ENCODE peak calls at places on chromosomes 1 and 21, in eight cellular contexts. H is CD8-positive, alpha-beta T cell; Y is suprapubic skin; W is endothelial cell; Z is mammary epithelial cell; B is ovary; T is stomach; F is AG10803. P is an unnamed sample.

GRCh38 chr1:27068922-27069321 is 56.3 kb upstream of the TENT5B start:
- DNase-seq in T (no peak), H (no peak), W (no peak), B (no peak), F (no peak), Y (no peak), Z (no peak), P (no peak)

GRCh38 chr1:36160949-36161485 is 5.1 kb downstream of the MAP7D1 start:
- DNase-seq in F (peak), H (peak), T (peak), W (peak), B (peak), Z (peak), Y (no peak), P (peak)

GRCh38 chr1:183588827-183589226 is 1.4 kb downstream of the NCF2 start:
- DNase-seq in H (no peak), B (no peak), W (no peak), Z (no peak), F (no peak), Y (no peak), T (no peak), P (no peak)

GRCh38 chr1:30268923-30269666 is 454.3 kb downstream of the MATN1 start:
- DNase-seq in F (no peak), W (no peak), H (no peak), Z (no peak), B (no peak), Y (no peak), T (peak), P (no peak)

GRCh38 chr1:177629526-177629925 is 340.3 kb downstream of the SEC16B start:
- DNase-seq in W (no peak), T (no peak), B (no peak), F (no peak), Z (peak), H (no peak), Y (no peak), P (no peak)

GRCh38 chr21:41947596-41948403 is 6.0 kb downstream of the C2CD2 start:
- DNase-seq in W (no peak), H (no peak), T (no peak), Y (no peak), F (peak), Z (no peak), B (peak), P (peak)

GRCh38 chr1:185679220-185679619 is 55.0 kb upstream of the HMCN1 start:
- DNase-seq in B (no peak), Y (no peak), Z (no peak), W (no peak), F (peak), T (no peak), H (no peak), P (no peak)

GRCh38 chr1:16174886-16175598 is 19.2 kb upstream of the EPHA2 start:
- DNase-seq in F (no peak), Z (no peak), Y (no peak), B (no peak), H (no peak), W (no peak), T (no peak), P (no peak)

GRCh38 chr1:64933296-64934070 is 32.9 kb downstream of the JAK1 start:
- DNase-seq in Z (peak), Y (peak), W (no peak), T (no peak), H (no peak), F (peak), B (no peak), P (peak)

GRCh38 chr1:233172201-233172600 is 123.3 kb downstream of the PCNX2 start:
- DNase-seq in T (no peak), Y (no peak), F (peak), B (no peak), Z (no peak), W (no peak), H (no peak), P (peak)
- TF ChIP-seq CTCF in T (no peak), Y (no peak), F (peak), B (no peak), Z (no peak), W (no peak), H (no peak), P (peak)

DNA sequence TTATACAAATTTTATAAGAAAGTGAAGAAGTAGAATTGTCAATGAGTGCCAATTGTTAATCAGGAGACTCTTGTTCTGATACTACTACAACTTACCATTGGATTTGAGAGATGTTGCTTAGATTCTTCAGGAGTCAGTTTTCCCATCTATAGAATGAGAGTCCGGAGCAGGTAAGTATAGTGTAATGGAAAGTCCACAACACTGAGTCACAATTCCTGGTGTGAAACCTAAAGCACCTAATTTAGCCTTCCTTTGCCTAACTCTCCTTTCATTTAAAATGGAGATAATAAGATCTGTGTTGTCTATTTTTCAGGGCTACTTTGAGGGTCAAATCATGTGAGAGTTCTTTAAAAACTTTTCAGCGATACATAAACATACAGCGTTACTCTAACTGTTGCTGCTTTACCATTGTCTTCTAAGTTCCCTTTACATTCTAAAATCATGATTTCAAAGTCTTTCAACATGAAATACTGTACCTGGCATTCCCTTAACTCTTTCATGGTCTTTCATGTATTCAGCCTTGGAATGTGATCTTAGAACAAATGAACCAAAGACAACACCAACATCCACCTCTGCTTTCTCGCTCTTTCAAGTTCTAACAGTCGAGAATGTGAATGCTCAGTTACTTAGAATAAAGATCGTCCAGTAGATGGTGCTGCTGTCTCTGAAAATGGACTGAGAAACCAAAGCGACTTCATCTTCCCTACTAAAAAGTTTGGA is 90.9 kb downstream of the SLC30A10 start:
- DNase-seq in H (no peak), T (no peak), Z (peak), B (no peak), Y (no peak), W (peak), F (peak), P (peak)
- TF ChIP-seq CTCF in H (no peak), T (no peak), Z (peak), B (peak), Y (peak), W (peak), F (peak), P (peak)

GRCh38 chr1:150973258-150973825 is 1.3 kb downstream of the CERS2 start:
- DNase-seq in Z (no peak), F (no peak), W (no peak), T (peak), B (peak), Y (no peak), H (peak), P (no peak)
- TF ChIP-seq CTCF in Z (no peak), F (no peak), W (no peak), T (no peak), B (no peak), Y (no peak), H (no peak), P (no peak)

DNA sequence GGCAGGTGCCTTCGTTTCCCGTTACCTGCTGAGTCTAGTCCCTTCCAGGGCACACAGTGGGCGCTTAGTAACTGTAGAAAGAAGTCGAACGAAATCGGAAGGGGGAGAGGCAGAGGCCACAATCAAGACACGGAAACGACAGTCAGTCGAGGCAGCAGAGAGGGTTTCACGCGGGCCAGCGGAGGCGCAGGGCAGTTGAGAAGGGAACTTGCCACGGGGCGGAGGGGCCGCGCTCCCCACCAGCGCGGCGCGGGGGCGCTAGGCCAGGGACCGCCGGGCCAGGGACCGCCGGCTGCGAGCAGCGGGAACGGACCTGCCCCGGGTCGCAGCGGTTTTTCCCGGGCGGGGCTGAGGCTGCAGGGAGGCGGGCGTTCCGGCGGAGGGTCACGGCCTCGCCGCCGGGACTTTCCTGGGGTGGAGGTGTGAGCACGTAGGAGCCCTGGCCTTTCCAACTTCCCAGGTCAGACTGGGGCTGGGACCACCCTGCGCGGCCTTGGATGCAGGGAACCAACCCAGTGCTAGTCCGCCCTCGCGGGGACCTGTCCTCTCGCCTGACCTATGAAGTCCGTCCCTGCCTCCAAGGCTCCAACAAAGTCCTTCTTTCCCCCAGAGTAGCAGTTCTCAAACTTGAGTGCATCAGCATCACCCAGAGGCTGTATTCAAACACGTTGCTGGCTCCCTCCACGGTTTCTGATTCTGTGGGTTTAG is 150.1 kb upstream of the FGGY start:
- DNase-seq in Y (peak), B (peak), F (peak), Z (peak), H (peak), W (peak), T (peak), P (no peak)
- TF ChIP-seq CTCF in Y (peak), B (no peak), F (peak), Z (no peak), H (peak), W (no peak), T (no peak), P (no peak)

GRCh38 chr1:167554028-167554779 is 642 bp upstream of the CREG1 start:
- DNase-seq in Y (no peak), F (no peak), Z (no peak), H (no peak), T (no peak), W (no peak), B (peak), P (no peak)

GRCh38 chr1:167551359-167551758 is 2.2 kb downstream of the CREG1 start:
- DNase-seq in H (no peak), T (no peak), W (no peak), F (no peak), Y (no peak), B (no peak), Z (no peak), P (no peak)

GRCh38 chr1:167555971-167556714 is 2.6 kb upstream of the CREG1 start:
- DNase-seq in Z (peak), F (peak), H (peak), B (peak), Y (peak), W (peak), T (peak), P (peak)

GRCh38 chr1:167548059-167548932 is 5.3 kb downstream of the CREG1 start:
- DNase-seq in W (no peak), H (no peak), B (no peak), T (no peak), Z (peak), Y (no peak), F (peak), P (peak)

DNA sequence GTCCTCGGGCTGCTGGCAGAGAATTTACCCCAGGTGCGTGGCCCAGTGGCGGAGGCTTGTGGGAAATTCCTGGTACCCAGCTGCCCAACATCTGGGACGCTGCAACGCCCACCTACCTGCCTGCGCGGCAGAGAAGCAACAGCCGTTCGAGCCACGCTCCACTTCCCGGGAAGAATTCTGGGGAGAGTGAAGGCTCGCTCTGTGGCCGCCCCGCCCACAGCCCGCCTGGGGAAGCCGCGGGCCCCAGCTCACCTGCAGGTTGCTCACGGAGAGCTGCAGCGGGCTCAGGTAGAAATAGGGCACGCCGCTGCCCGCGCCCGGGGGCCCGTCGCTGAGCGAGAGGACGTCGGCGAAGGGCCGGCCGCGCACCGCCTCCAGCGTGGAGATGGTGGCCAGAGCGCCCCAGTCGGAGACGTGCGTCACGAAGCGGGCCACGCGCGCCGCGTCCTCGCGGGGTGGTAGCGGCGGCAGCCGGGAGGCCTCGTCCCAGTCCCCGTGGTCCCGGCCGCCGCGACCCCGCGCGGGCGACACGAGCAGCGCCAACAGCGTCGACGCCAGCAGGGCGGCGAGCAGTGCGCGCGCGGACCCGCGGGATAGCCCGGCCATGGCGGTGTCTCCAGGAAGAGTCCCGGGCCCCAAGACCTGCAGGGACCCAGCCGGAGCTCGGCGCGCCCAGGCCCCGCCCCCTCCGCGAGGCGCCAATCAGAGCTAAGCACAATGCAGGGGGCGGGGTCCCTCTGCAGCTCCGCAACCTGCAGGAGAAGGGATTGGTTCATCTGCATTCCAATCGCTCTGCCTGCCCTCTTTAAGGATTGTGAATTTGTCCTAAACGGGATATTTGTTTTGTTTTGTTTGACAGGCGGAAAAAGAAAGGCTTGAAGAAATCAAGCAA is at the start of gene CREG1:
- DNase-seq in H (peak), F (peak), Y (peak), B (peak), T (peak), Z (peak), W (peak), P (peak)
- TF ChIP-seq CTCF in H (no peak), F (no peak), Y (no peak), B (no peak), T (no peak), Z (no peak), W (no peak), P (no peak)

GRCh38 chr1:53289050-53289429 is 38.8 kb downstream of the LRP8 start:
- DNase-seq in T (no peak), F (no peak), B (no peak), W (no peak), Y (no peak), Z (no peak), H (no peak), P (no peak)

GRCh38 chr1:53293123-53293522 is 34.7 kb downstream of the LRP8 start:
- DNase-seq in T (no peak), W (no peak), F (peak), Z (no peak), B (no peak), Y (no peak), H (no peak), P (peak)

GRCh38 chr1:53292690-53293089 is 35.2 kb downstream of the LRP8 start:
- DNase-seq in Y (no peak), F (no peak), B (no peak), Z (no peak), W (no peak), T (no peak), H (no peak), P (no peak)

GRCh38 chr1:53294557-53294956 is 33.3 kb downstream of the LRP8 start:
- DNase-seq in Z (peak), B (no peak), T (no peak), F (peak), W (no peak), Y (no peak), H (no peak), P (peak)

DNA sequence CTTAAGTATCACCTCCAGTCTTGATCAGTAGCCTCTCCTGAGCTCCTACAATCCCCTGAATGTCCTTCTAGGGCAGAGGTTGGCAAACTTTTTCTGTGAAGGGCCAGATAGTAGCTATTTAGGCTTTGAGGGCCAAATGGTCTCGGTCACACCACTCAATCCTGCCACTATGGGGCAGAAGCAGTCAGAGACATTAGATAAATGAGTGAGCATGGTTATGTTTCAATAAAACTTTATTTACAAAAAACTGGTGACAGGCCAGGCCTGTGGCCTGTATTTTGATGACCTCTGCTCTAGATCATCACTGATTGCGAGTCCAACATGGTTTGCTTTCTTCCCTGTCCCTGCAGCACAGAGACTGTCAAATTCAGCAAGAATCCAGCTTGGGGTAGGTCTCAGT is 36.3 kb downstream of the LRP8 start:
- DNase-seq in W (no peak), H (no peak), F (no peak), B (no peak), T (no peak), Z (no peak), Y (no peak), P (no peak)
- TF ChIP-seq CTCF in W (peak), H (no peak), F (no peak), B (no peak), T (no peak), Z (peak), Y (no peak), P (no peak)